ENCODE peak calls at places on chromosomes 2 and 18, in four cellular contexts. L is K562, H is SK-N-SH, P is H1. V is an unnamed sample.

GRCh38 chr2:126761981-126762878 is 106.3 kb downstream of the GYPC start:
- DNase-seq in P (no peak), L (no peak), H (no peak), V (no peak)

GRCh38 chr18:77178559-77178958 is 46.0 kb upstream of the MBP start:
- DNase-seq in H (no peak), P (no peak), L (no peak), V (no peak)

GRCh38 chr2:211408485-211408884 is 852.1 kb downstream of the CPS1 start:
- DNase-seq in P (no peak), H (no peak), L (no peak), V (no peak)

GRCh38 chr2:58560531-58560930 is 319.4 kb upstream of the FANCL start:
- DNase-seq in P (no peak), L (no peak), H (no peak), V (no peak)

GRCh38 chr2:143623270-143623669 is 494.1 kb downstream of the ARHGAP15 start:
- DNase-seq in P (no peak), L (no peak), H (no peak), V (no peak)

GRCh38 chr18:8705280-8705940 is at the start of gene MTCL1:
- DNase-seq in L (no peak), H (peak), P (peak), V (peak)

GRCh38 chr2:147632193-147632592 is 212.6 kb upstream of the ACVR2A start:
- DNase-seq in H (no peak), P (no peak), L (no peak), V (no peak)

GRCh38 chr2:106552966-106553365 is 65.8 kb downstream of the CD8B2 start:
- DNase-seq in L (no peak), P (no peak), H (no peak), V (no peak)

GRCh38 chr2:10658041-10658913 is 31.5 kb downstream of the NOL10 start:
- DNase-seq in P (no peak), H (no peak), L (no peak), V (no peak)

GRCh38 chr2:171469176-171469575 is 35.1 kb downstream of the DCAF17 start:
- DNase-seq in H (no peak), P (no peak), L (no peak), V (no peak)

GRCh38 chr18:77088977-77089795 is 43.4 kb downstream of the MBP start:
- DNase-seq in H (no peak), L (no peak), P (no peak), V (peak)

GRCh38 chr2:8285081-8285480 is 396.8 kb upstream of the ID2 start:
- DNase-seq in H (no peak), P (no peak), L (no peak), V (no peak)

GRCh38 chr2:98869272-98869641 is 66.8 kb downstream of the CRACDL start:
- DNase-seq in L (no peak), P (no peak), H (no peak), V (peak)

GRCh38 chr2:96549967-96550786 is 13.6 kb downstream of the ARID5A start:
- DNase-seq in P (peak), H (peak), L (peak), V (peak)

GRCh38 chr2:59076079-59076619 is 835.0 kb upstream of the FANCL start:
- DNase-seq in L (no peak), P (no peak), H (no peak), V (no peak)

GRCh38 chr2:220277445-220277960 is 650.1 kb downstream of the SLC4A3 start:
- DNase-seq in L (no peak), P (no peak), H (no peak), V (no peak)

GRCh38 chr2:119484834-119485233 is 39.4 kb downstream of the SCTR start:
- DNase-seq in P (peak), L (no peak), H (peak), V (no peak)

GRCh38 chr2:103464831-103465230 is 703.0 kb downstream of the TMEM182 start:
- DNase-seq in H (no peak), L (no peak), P (no peak), V (no peak)

GRCh38 chr2:107195631-107196030 is 309.7 kb upstream of the ST6GAL2 start:
- DNase-seq in P (no peak), H (no peak), L (no peak), V (no peak)

GRCh38 chr2:217714268-217714643 is 288.5 kb downstream of the TNS1 start:
- DNase-seq in H (no peak), P (no peak), L (no peak), V (no peak)

GRCh38 chr2:158600155-158600802 is 143.5 kb downstream of the PKP4 start:
- DNase-seq in L (no peak), H (no peak), P (no peak), V (no peak)

GRCh38 chr2:206282746-206283145 is 8.3 kb downstream of the ZDBF2 start:
- DNase-seq in H (no peak), P (no peak), L (no peak), V (no peak)

GRCh38 chr2:168601739-168602138 is 145.7 kb downstream of the CERS6 start:
- DNase-seq in H (no peak), L (no peak), P (no peak), V (no peak)

GRCh38 chr2:118940486-118941120 is 1.4 kb upstream of the MARCO start:
- DNase-seq in H (no peak), P (no peak), L (no peak), V (no peak)

GRCh38 chr2:39730685-39731302 is 48.3 kb downstream of the THUMPD2 start:
- DNase-seq in P (no peak), H (no peak), L (peak), V (no peak)

GRCh38 chr2:112724611-112725525 is 4.0 kb downstream of the NT5DC4 start:
- DNase-seq in P (no peak), L (peak), H (no peak), V (no peak)

GRCh38 chr2:112727276-112728028 is 6.6 kb downstream of the NT5DC4 start:
- DNase-seq in H (no peak), L (no peak), P (no peak), V (no peak)

GRCh38 chr2:112723995-112724394 is 3.2 kb downstream of the NT5DC4 start:
- DNase-seq in H (no peak), P (no peak), L (no peak), V (no peak)

GRCh38 chr2:112726487-112727190 is 5.8 kb downstream of the NT5DC4 start:
- DNase-seq in L (peak), P (peak), H (peak), V (peak)

DNA sequence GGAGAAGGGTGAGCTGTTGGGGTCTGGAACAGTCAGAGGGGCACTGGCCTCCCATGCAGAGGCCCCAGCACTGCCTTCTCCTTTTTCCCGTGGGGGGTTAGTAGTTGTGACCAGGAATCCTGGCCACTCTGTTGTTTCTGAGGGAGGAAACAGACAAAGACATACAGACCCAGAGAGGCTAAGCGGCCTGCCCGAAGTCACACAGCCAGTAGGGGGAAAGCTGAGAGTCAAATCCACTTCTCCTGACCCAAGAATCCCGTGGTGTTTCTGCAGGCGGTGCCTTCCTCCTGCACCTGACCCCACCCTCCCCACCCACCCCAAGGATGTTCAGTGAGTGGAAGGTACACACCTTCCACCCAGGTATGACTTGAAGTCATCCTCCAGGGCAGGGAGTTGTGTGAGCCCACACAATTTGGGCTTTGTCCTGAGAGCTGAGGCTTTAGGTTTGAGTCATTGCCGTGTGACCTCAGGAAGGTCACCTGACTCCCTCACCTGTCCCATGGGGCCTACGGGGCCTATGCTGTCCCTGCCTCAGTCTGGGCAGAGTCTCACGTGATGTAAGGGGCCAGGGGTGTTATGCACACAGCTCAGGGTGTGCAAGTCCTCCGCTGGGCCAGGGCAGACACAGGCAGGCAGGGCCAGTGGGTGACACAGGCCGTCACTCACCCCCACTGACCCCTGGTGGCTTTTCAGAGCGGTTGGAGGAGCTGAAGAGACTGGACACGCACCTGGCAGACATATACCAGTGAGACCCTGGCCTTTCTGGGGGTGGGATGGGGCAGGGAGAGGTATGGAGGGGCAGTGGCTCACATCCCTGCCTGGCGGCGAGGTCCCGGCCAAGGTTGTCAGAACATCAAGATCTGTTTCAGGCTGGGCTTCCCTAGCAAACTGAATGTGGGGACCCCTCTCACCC is 5.0 kb downstream of the NT5DC4 start:
- DNase-seq in P (no peak), L (no peak), H (no peak), V (no peak)
- TF ChIP-seq TEAD4 in P (no peak), L (no peak), H (no peak), V (no peak)

DNA sequence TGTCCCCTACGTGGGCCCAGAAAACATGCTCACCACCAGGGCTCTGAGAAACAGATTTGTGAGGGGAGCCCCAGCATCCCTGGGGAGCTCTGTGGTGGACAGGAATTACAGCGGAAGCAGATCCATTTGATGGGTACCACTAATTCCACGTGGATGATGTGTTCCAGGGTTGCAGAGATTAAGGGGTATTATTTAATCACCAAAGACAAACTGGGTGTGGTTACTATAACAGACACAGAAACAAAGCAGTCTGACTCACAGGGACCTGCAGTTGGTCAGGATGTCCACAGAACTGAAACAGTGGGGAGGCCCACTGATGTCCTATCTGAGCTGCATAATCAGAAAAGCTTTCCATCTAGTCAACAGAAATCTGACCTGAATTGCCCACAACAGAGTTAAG is 65.8 kb downstream of the PSMG2 start:
- DNase-seq in L (no peak), H (no peak), P (no peak), V (no peak)
- TF ChIP-seq TEAD4 in L (no peak), H (no peak), P (no peak), V (no peak)

GRCh38 chr2:231479455-231479854 is 15.2 kb upstream of the NCL start:
- DNase-seq in P (no peak), L (no peak), H (no peak), V (no peak)

GRCh38 chr2:231487197-231487596 is 22.9 kb upstream of the NCL start:
- DNase-seq in L (no peak), P (no peak), H (no peak), V (no peak)

GRCh38 chr2:231480781-231481180 is 16.5 kb upstream of the NCL start:
- DNase-seq in P (no peak), H (no peak), L (no peak), V (no peak)

GRCh38 chr2:231482806-231483391 is 18.6 kb upstream of the NCL start:
- DNase-seq in P (peak), L (peak), H (peak), V (peak)

DNA sequence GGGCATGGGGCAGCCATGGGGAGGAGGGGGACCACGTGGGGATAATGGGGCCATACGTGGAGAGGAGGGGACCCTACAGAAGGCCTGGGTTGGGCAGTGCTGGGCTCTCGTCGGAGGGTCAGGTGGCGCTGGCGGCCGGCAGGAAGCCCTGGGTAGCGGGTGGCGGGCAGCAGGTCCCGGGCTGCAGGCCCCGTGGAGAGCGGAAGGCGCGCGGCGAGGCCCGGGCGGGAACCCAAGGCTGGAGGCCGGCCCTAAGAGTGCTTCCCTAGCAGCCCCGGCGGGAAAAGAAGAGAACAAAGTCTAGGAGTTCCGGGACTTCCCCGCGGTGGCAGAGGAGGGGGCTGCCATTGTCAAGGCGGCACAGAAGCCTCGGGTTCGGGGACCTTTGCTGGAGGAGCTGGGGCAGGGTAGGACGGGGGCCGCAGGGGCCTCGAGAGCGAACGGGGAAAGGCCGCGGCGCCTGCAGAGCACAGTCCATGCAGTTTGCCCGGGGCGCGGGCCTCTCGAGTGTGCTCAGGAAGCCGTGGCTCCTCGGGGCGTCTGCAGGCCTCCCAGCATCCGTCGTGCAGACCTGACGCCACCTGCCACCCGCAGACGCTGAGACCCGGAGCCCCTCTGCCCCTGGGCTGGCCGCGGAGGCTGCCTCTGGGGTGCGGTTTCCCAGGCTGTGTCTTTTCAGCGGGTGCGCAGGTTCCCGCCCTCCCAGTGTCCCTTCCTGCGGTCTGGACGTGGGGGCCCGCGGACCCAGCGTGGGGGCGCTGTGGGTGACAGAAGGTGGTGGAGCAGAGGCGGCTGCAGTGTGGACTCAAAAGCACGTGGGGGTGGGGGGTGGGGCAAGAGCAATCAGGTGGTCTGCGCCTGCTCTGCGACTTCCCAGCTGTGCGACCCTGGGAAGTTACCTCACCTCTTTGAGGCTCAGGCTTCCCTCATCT is 19.4 kb upstream of the NCL start:
- DNase-seq in H (peak), L (no peak), P (peak), V (peak)
- TF ChIP-seq TEAD4 in H (no peak), L (no peak), P (no peak), V (no peak)

GRCh38 chr2:12579018-12579417 is 137.7 kb upstream of the TRIB2 start:
- DNase-seq in H (no peak), P (no peak), L (no peak), V (no peak)
- TF ChIP-seq TEAD4 in H (no peak), P (no peak), L (no peak), V (no peak)

GRCh38 chr2:30359644-30360167 is 87.3 kb upstream of the LCLAT1 start:
- DNase-seq in L (no peak), P (no peak), H (no peak), V (no peak)
- TF ChIP-seq TEAD4 in L (no peak), P (no peak), H (no peak), V (no peak)

GRCh38 chr2:215881582-215881981 is 131.8 kb downstream of the MREG start:
- DNase-seq in L (no peak), P (no peak), H (no peak), V (no peak)

GRCh38 chr2:215880970-215881369 is 132.4 kb downstream of the MREG start:
- DNase-seq in L (no peak), H (no peak), P (no peak), V (no peak)

GRCh38 chr2:215882689-215883088 is 130.7 kb downstream of the MREG start:
- DNase-seq in H (no peak), L (no peak), P (no peak), V (no peak)

GRCh38 chr2:215878476-215879063 is 134.8 kb downstream of the MREG start:
- DNase-seq in P (no peak), L (no peak), H (no peak), V (no peak)

DNA sequence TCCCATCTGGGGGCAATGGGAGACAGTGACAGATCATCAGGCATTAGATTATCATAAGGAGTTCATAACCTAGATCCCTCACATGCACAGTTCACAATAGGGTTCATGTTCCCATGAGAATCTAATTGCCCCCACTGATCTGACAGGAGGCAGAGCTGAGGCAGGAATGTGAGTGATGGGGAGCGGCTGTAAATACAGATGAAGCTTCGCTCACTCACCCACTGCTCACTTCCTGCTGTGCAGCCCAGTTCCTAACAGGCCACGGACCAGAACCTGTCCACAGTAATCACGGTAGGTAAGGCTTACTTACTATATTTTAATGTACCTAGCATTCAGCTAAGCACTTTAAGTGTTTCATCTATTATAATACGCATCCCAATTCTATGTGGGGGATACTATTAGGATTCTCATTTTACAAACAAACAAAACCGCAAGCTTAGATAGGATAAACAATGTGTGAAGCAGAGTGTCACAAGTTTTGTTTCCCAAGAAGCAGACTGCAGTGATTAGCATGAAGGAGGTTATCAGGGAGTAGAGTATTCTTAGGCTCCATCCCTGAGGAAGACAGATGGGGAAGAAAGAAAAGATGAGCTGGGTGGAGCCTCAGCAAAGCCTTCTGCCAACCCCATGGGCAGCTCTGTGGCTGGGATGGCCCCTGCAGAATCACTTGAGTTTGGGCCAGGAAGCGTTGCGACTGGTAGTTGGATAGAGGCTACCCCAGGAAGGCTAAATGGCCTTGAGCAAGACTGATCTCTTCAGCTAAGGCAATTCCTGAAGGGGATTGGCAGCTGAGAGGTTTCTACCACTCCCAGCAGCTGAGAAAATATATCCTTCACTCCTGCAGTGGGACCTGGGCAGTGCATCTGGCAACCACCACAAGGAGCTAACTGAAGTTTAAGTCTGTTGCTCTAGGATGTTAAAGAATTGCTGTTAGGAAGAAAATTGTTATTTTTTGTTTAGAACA is 133.1 kb downstream of the MREG start:
- DNase-seq in H (no peak), L (no peak), P (no peak), V (no peak)
- TF ChIP-seq TEAD4 in H (no peak), L (no peak), P (no peak), V (no peak)

GRCh38 chr2:3254438-3254941 is 123.1 kb downstream of the EIPR1 start:
- DNase-seq in L (no peak), P (no peak), H (no peak), V (no peak)

GRCh38 chr2:3248754-3249476 is 128.7 kb downstream of the EIPR1 start:
- DNase-seq in L (no peak), H (no peak), P (no peak), V (no peak)

GRCh38 chr2:3249477-3249962 is 128.1 kb downstream of the EIPR1 start:
- DNase-seq in L (no peak), H (no peak), P (no peak), V (no peak)

GRCh38 chr2:3253913-3254437 is 123.6 kb downstream of the EIPR1 start:
- DNase-seq in L (no peak), P (no peak), H (no peak), V (no peak)

DNA sequence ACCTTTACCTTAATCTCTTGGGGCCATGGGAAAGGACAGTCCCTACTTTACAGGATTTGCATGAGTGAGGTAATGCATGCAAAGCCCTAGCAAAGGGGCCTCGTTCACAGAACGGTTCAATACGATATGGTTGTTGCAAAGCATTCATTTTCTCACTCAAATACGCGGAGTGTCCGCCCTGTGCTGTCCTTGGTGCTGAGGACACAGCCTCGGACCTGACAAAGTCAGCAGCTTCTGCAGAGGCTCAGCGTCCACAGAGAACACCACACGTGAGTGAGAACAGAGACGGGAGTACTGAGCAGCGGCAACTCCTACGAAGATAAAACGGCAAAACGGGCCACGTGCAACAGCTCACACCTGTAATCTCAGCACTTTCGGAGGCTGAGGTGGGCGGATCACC is 125.6 kb downstream of the EIPR1 start:
- DNase-seq in H (no peak), L (no peak), P (no peak), V (no peak)
- TF ChIP-seq TEAD4 in H (no peak), L (no peak), P (no peak), V (no peak)

GRCh38 chr18:75638597-75639467 is 211.3 kb upstream of the SMIM21 start:
- DNase-seq in L (no peak), H (no peak), P (peak), V (no peak)
- TF ChIP-seq TEAD4 in L (no peak), H (no peak), P (no peak), V (no peak)